ENCODE peak calls at places on chromosomes 5 and 9, in seven cellular contexts. W is mammary epithelial cell, E is RWPE1, H is fibroblast of the aortic adventitia, O is DMS153, T is A549, L is iris pigment epithelial cell. C is an unnamed sample.

GRCh38 chr5:29649321-29649720 is 1544.2 kb upstream of the CDH6 start:
- DNase-seq in W (no peak), T (no peak), O (no peak), L (no peak), H (no peak), E (no peak), C (no peak)

GRCh38 chr5:35922468-35922867 is 16.0 kb downstream of the CAPSL start:
- DNase-seq in O (no peak), W (no peak), T (no peak), L (no peak), H (no peak), E (no peak), C (no peak)

GRCh38 chr9:123599781-123600180 is 243.8 kb downstream of the CRB2 start:
- DNase-seq in T (no peak), W (no peak), O (no peak), L (no peak), E (no peak), H (no peak), C (no peak)

GRCh38 chr5:80136751-80137272 is 101.7 kb downstream of the THBS4 start:
- DNase-seq in O (no peak), H (no peak), L (no peak), T (no peak), E (no peak), W (no peak), C (no peak)

GRCh38 chr5:44603496-44604272 is 205.1 kb upstream of the MRPS30 start:
- DNase-seq in W (no peak), H (no peak), E (no peak), T (no peak), O (no peak), L (no peak), C (no peak)

GRCh38 chr5:176663566-176663965 is 16.3 kb downstream of the TSPAN17 start:
- DNase-seq in E (no peak), L (no peak), H (no peak), O (no peak), W (no peak), T (no peak), C (no peak)

GRCh38 chr5:96812851-96813250 is 5.1 kb upstream of the ERAP1 start:
- DNase-seq in O (no peak), L (no peak), W (no peak), E (no peak), T (no peak), H (no peak), C (no peak)

GRCh38 chr9:3809724-3810123 is 283.9 kb upstream of the RFX3 start:
- DNase-seq in E (peak), O (no peak), W (peak), H (no peak), T (no peak), L (no peak), C (no peak)

GRCh38 chr5:15026944-15027343 is 155.4 kb upstream of the ANKH start:
- DNase-seq in O (no peak), W (no peak), T (no peak), L (no peak), H (no peak), E (no peak), C (no peak)

GRCh38 chr5:149800563-149801103 is 70.5 kb downstream of the PPARGC1B start:
- DNase-seq in E (no peak), H (no peak), W (no peak), O (no peak), T (no peak), L (no peak), C (no peak)

GRCh38 chr9:71647094-71647591 is 121.2 kb downstream of the CEMIP2 start:
- DNase-seq in O (peak), H (peak), W (peak), L (peak), T (no peak), E (peak), C (peak)

GRCh38 chr9:21576331-21577189 is 94.4 kb upstream of the IFNE start:
- DNase-seq in W (peak), T (no peak), L (peak), H (peak), O (no peak), E (peak), C (no peak)

GRCh38 chr9:35510745-35511428 is 21.0 kb downstream of the RUSC2 start:
- DNase-seq in T (peak), L (peak), W (peak), H (peak), E (peak), O (no peak), C (no peak)

GRCh38 chr5:176670449-176670848 is 23.2 kb downstream of the TSPAN17 start:
- DNase-seq in T (no peak), E (no peak), O (no peak), H (no peak), W (no peak), L (no peak), C (no peak)

GRCh38 chr5:143002459-143003327 is 232.5 kb downstream of the ARHGAP26 start:
- DNase-seq in T (peak), O (no peak), H (peak), E (peak), W (peak), L (peak), C (no peak)

GRCh38 chr9:37994639-37995347 is 74.2 kb downstream of the SHB start:
- DNase-seq in W (no peak), E (peak), H (no peak), O (peak), T (no peak), L (peak), C (peak)

GRCh38 chr5:180111273-180111695 is 39.7 kb upstream of the RNF130 start:
- DNase-seq in T (no peak), L (no peak), H (no peak), O (no peak), W (no peak), E (no peak), C (no peak)

GRCh38 chr9:4732890-4733289 is 8.1 kb downstream of the AK3 start:
- DNase-seq in E (no peak), H (no peak), L (no peak), O (no peak), T (no peak), W (no peak), C (no peak)

GRCh38 chr5:168879929-168880328 is 300.8 kb upstream of the PANK3 start:
- DNase-seq in W (no peak), L (no peak), O (peak), H (peak), T (no peak), E (no peak), C (no peak)

GRCh38 chr5:149264432-149265069 is 7.1 kb upstream of the AFAP1L1 start:
- DNase-seq in W (peak), H (no peak), L (no peak), T (peak), E (peak), O (no peak), C (no peak)

GRCh38 chr5:54517174-54517511 is 416 bp upstream of the SNX18 start:
- DNase-seq in L (no peak), H (no peak), O (no peak), T (peak), E (no peak), W (no peak), C (no peak)

GRCh38 chr9:134637241-134637640 is 4.4 kb upstream of the COL5A1 start:
- DNase-seq in L (no peak), W (no peak), H (no peak), O (no peak), T (no peak), E (no peak), C (no peak)

GRCh38 chr5:177529247-177529901 is 12.6 kb upstream of the DDX41 start:
- DNase-seq in L (no peak), H (no peak), O (no peak), E (no peak), T (no peak), W (no peak), C (no peak)

GRCh38 chr5:94693043-94693822 is 74.8 kb downstream of the SLF1 start:
- DNase-seq in W (peak), H (peak), O (no peak), L (peak), T (no peak), E (peak), C (no peak)

GRCh38 chr5:32984851-32985250 is 273.7 kb downstream of the NPR3 start:
- DNase-seq in W (peak), H (peak), E (peak), L (peak), O (no peak), T (no peak), C (no peak)

C was measured in NCI-H2107.